ENCODE peak calls at places on chromosome 7, in eight cellular contexts. P is cardiac muscle cell, M is astrocyte of the spinal cord, O is AG10803, L is left ventricle myocardium inferior, J is BE2C, W is stomach, S is GM23248. E is an unnamed sample.
A peak's percentile ranks its signal among the peaks of the same experiment; 100 is the strongest.

GRCh38 chr7:4245135-4245865 is 436.8 kb upstream of the FOXK1 start:
- DNase-seq in P (no peak), M (no peak), O (no peak), L (no peak), J (no peak), W (no peak), S (no peak), E (no peak)

GRCh38 chr7:108442039-108442568 is 14.1 kb downstream of the NRCAM start:
- DNase-seq in P (no peak), M (no peak), O (no peak), L (no peak), J (peak; percentile 69), W (no peak), S (no peak), E (no peak)

GRCh38 chr7:120273476-120273975 is 551 bp downstream of the KCND2 start:
- DNase-seq in P (peak; percentile 54), M (peak; percentile 16), O (no peak), L (peak; percentile 12), J (peak; percentile 7), W (no peak), S (peak; percentile 45), E (no peak)

GRCh38 chr7:105932835-105933477 is 30.1 kb upstream of the CDHR3 start:
- DNase-seq in P (peak; percentile 79), M (peak; percentile 77), O (peak; percentile 99), L (no peak), J (no peak), W (no peak), S (peak; percentile 92), E (peak; percentile 7)

GRCh38 chr7:138838166-138838565 is 40.2 kb upstream of the ATP6V0A4 start:
- DNase-seq in P (no peak), M (no peak), O (no peak), L (no peak), J (no peak), W (no peak), S (no peak), E (no peak)

GRCh38 chr7:24851791-24852190 is 94.5 kb upstream of the GSDME start:
- DNase-seq in P (no peak), M (peak; percentile 41), O (peak; percentile 29), L (no peak), J (peak; percentile 31), W (no peak), S (peak; percentile 43), E (no peak)

GRCh38 chr7:1368682-1369571 is 90.3 kb downstream of the MICALL2 start:
- DNase-seq in P (no peak), M (no peak), O (no peak), L (no peak), J (peak; percentile 72), W (no peak), S (peak; percentile 35), E (no peak)

GRCh38 chr7:131131746-131132431 is 195.8 kb upstream of the MKLN1 start:
- DNase-seq in P (no peak), M (no peak), O (no peak), L (no peak), J (no peak), W (no peak), S (peak; percentile 6), E (no peak)

GRCh38 chr7:42244828-42245227 is 7.8 kb upstream of the GLI3 start:
- DNase-seq in P (peak; percentile 83), M (peak; percentile 71), O (peak; percentile 88), L (no peak), J (no peak), W (no peak), S (peak; percentile 90), E (no peak)

GRCh38 chr7:32058017-32058416 is 12.2 kb downstream of the PDE1C start:
- DNase-seq in P (peak; percentile 12), M (no peak), O (no peak), L (no peak), J (no peak), W (no peak), S (no peak), E (no peak)

GRCh38 chr7:54981913-54982312 is 36.9 kb upstream of the EGFR start:
- DNase-seq in P (no peak), M (no peak), O (no peak), L (no peak), J (no peak), W (no peak), S (no peak), E (no peak)

GRCh38 chr7:75889223-75889825 is 10.5 kb downstream of the RHBDD2 start:
- DNase-seq in P (no peak), M (no peak), O (no peak), L (no peak), J (no peak), W (no peak), S (no peak), E (no peak)

GRCh38 chr7:102197599-102197998 is 89.1 kb upstream of the SH2B2 start:
- DNase-seq in P (no peak), M (no peak), O (no peak), L (no peak), J (no peak), W (no peak), S (no peak), E (no peak)

GRCh38 chr7:91940572-91941341 is at the start of gene AKAP9:
- DNase-seq in P (peak; percentile 83), M (peak; percentile 83), O (peak; percentile 73), L (peak; percentile 91), J (peak; percentile 86), W (peak; percentile 94), S (peak; percentile 93), E (peak; percentile 94)

GRCh38 chr7:32587431-32587948 is 92.2 kb downstream of the AVL9 start:
- DNase-seq in P (peak; percentile 96), M (peak; percentile 91), O (peak; percentile 97), L (no peak), J (no peak), W (no peak), S (peak; percentile 63), E (no peak)

GRCh38 chr7:34309116-34309515 is 348.9 kb upstream of the NPSR1 start:
- DNase-seq in P (no peak), M (no peak), O (no peak), L (no peak), J (no peak), W (no peak), S (no peak), E (no peak)

GRCh38 chr7:135342887-135343286 is 109.2 kb downstream of the STRA8 start:
- DNase-seq in P (peak; percentile 26), M (no peak), O (no peak), L (peak; percentile 76), J (peak; percentile 69), W (no peak), S (no peak), E (no peak)

GRCh38 chr7:1418505-1419309 is 40.6 kb downstream of the MICALL2 start:
- DNase-seq in P (peak; percentile 32), M (no peak), O (no peak), L (no peak), J (peak; percentile 53), W (no peak), S (peak; percentile 54), E (no peak)

GRCh38 chr7:139739863-139740597 is 37.8 kb downstream of the HIPK2 start:
- DNase-seq in P (no peak), M (no peak), O (no peak), L (peak; percentile 63), J (no peak), W (peak; percentile 72), S (no peak), E (peak; percentile 56)

GRCh38 chr7:100629117-100629711 is 12.1 kb downstream of the TFR2 start:
- DNase-seq in P (peak; percentile 33), M (no peak), O (no peak), L (no peak), J (peak; percentile 75), W (peak; percentile 31), S (peak; percentile 32), E (peak; percentile 48)
- H3K4me3 ChIP-seq in P (no peak overlapping the region), M (no peak overlapping the region), O (no peak overlapping the region), L (no peak overlapping the region), J (no peak overlapping the region), W (no peak overlapping the region), S (no peak overlapping the region), E (no peak overlapping the region)

GRCh38 chr7:156942708-156943090 is 6.8 kb upstream of the NOM1 start:
- DNase-seq in P (peak; percentile 6), M (no peak), O (no peak), L (no peak), J (no peak), W (no peak), S (peak; percentile 22), E (no peak)
- H3K4me3 ChIP-seq in P (no peak overlapping the region), M (no peak overlapping the region), O (no peak overlapping the region), L (no peak overlapping the region), J (no peak overlapping the region), W (no peak overlapping the region), S (no peak overlapping the region), E (no peak overlapping the region)

GRCh38 chr7:77727936-77728701 is 31.9 kb downstream of the RSBN1L start:
- DNase-seq in P (peak; percentile 48), M (peak; percentile 38), O (peak; percentile 35), L (no peak), J (peak; percentile 64), W (no peak), S (peak; percentile 67), E (no peak)
- H3K4me3 ChIP-seq in P (no peak overlapping the region), M (no peak overlapping the region), O (peak overlapping the region; percentile 16), L (no peak overlapping the region), J (peak overlapping the region; percentile 22), W (no peak overlapping the region), S (peak overlapping the region; percentile 19), E (no peak overlapping the region)

GRCh38 chr7:100887955-100888481 is 1.5 kb downstream of the UFSP1 start:
- DNase-seq in P (no peak), M (no peak), O (no peak), L (no peak), J (no peak), W (no peak), S (no peak), E (no peak)

GRCh38 chr7:100886936-100887185 is 2.7 kb downstream of the UFSP1 start:
- DNase-seq in P (no peak), M (no peak), O (no peak), L (no peak), J (no peak), W (no peak), S (no peak), E (no peak)

GRCh38 chr7:100886142-100886935 is 3.2 kb downstream of the UFSP1 start:
- DNase-seq in P (no peak), M (no peak), O (no peak), L (no peak), J (no peak), W (no peak), S (no peak), E (no peak)

GRCh38 chr7:100888529-100888987 is 957 bp downstream of the UFSP1 start:
- DNase-seq in P (no peak), M (no peak), O (no peak), L (no peak), J (no peak), W (no peak), S (peak; percentile 43), E (no peak)

DNA sequence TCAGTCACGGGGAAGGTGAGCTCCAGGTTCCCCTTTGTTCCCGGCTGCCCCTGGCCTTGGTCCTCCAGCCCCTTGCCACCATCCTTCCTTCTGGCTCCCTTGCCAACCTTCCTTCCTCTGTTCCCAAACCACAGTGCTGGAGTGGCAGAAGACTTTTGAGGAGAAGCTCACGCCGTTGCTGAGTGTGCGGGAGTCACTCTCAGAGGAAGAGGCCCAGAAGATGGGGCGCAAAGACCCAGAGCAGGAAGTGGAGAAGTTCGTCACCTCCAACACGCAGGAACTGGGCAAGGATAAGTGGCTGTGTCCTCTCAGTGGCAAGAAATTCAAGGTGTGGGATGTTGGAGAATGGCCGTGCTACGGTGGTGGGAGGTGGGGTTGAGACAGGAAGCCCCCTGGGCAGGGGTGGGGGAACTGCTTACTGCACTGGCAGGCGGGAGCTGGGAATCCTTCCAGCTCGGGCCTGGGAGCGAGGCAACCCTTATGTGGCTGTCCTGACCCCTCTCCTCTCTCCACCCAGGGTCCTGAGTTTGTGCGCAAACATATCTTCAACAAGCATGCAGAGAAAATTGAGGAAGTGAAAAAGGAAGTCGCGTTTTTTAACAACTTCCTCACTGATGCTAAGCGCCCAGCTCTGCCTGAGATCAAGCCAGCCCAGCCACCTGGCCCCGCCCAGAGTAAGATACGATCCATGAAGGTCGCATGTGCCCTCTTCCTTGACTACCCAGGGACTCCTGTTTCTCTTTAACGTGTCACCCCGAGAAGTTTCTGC is 2.1 kb downstream of the UFSP1 start:
- DNase-seq in P (no peak), M (no peak), O (no peak), L (no peak), J (peak; percentile 10), W (no peak), S (no peak), E (peak; percentile 76)
- H3K4me3 ChIP-seq in P (no peak overlapping the region), M (no peak overlapping the region), O (no peak overlapping the region), L (no peak overlapping the region), J (no peak overlapping the region), W (no peak overlapping the region), S (no peak overlapping the region), E (no peak overlapping the region)